ENCODE peak calls at places on chromosomes 3 and 15, in eight cellular contexts. O is stimulated activated CD4-positive, alpha-beta T cell treated with anti-CD3 and anti-CD28 coated beads, Interleukin-4, amount 100 ng/mL, for 1 hour; Y is NCI-H1694; Z is HTR-8/SVneo; U is stimulated activated CD8-positive, alpha-beta memory T cell treated with anti-CD3 and anti-CD28 coated beads, Interleukin-15, amount 100 ng/mL, for 1 hour; D is esophagus muscularis mucosa; R is A673; E is SK-N-DZ. S is an unnamed sample.

GRCh38 chr3:193711964-193712598 is 119.1 kb downstream of the OPA1 start:
- DNase-seq in R (no peak), O (no peak), D (peak), E (no peak), Y (no peak), Z (no peak), U (no peak), S (peak)

GRCh38 chr15:99181544-99181943 is 67.8 kb downstream of the TTC23 start:
- DNase-seq in U (no peak), Y (no peak), D (no peak), E (peak), O (no peak), R (peak), Z (no peak), S (peak)

GRCh38 chr3:197308591-197308990 is 10.2 kb upstream of the DLG1 start:
- DNase-seq in U (no peak), R (peak), E (no peak), Y (no peak), O (no peak), Z (no peak), D (peak), S (no peak)

GRCh38 chr3:78919021-78919755 is 848.6 kb downstream of the ROBO1 start:
- DNase-seq in Y (no peak), E (no peak), Z (peak), U (no peak), O (no peak), R (peak), D (no peak), S (peak)

GRCh38 chr3:196042673-196043072 is 39.2 kb downstream of the TFRC start:
- DNase-seq in U (no peak), D (no peak), O (no peak), R (no peak), Z (no peak), Y (no peak), E (no peak), S (no peak)

GRCh38 chr3:159856496-159857098 is 132.0 kb upstream of the IL12A start:
- DNase-seq in O (no peak), R (no peak), E (peak), Y (no peak), U (no peak), Z (no peak), D (no peak), S (peak)

GRCh38 chr15:33975023-33975565 is 6.8 kb downstream of the CHRM5 start:
- DNase-seq in Y (no peak), Z (no peak), R (no peak), E (no peak), O (no peak), D (no peak), U (no peak), S (no peak)

GRCh38 chr3:149657458-149657795 is 398 bp downstream of the WWTR1 start:
- DNase-seq in R (peak), Y (no peak), D (no peak), O (no peak), U (no peak), E (no peak), Z (peak), S (no peak)

GRCh38 chr3:22353126-22353525 is 602.1 kb upstream of the ZNF385D start:
- DNase-seq in U (no peak), Z (no peak), Y (no peak), R (no peak), O (no peak), E (no peak), D (no peak), S (no peak)

GRCh38 chr15:66066439-66066838 is 187.1 kb downstream of the MEGF11 start:
- DNase-seq in D (no peak), Z (no peak), Y (no peak), R (no peak), E (no peak), O (no peak), U (no peak), S (peak)

GRCh38 chr15:25850154-25851111 is 12.7 kb downstream of the ATP10A start:
- DNase-seq in D (peak), Y (no peak), R (peak), E (no peak), Z (no peak), U (no peak), O (peak), S (no peak)

GRCh38 chr3:114128231-114128630 is 50.6 kb downstream of the DRD3 start:
- DNase-seq in U (no peak), R (no peak), Y (no peak), O (no peak), E (peak), D (no peak), Z (no peak), S (no peak)

GRCh38 chr3:166752214-166752613 is 627.9 kb downstream of the ZBBX start:
- DNase-seq in E (no peak), U (no peak), O (no peak), Z (no peak), D (no peak), R (no peak), Y (no peak), S (no peak)

GRCh38 chr3:89221913-89222312 is 114.5 kb downstream of the EPHA3 start:
- DNase-seq in E (no peak), R (no peak), Y (no peak), U (no peak), D (no peak), Z (no peak), O (no peak), S (no peak)

GRCh38 chr15:78767331-78767951 is 43.8 kb downstream of the ADAMTS7 start:
- DNase-seq in R (no peak), U (no peak), D (no peak), Y (no peak), E (no peak), Z (no peak), O (no peak), S (peak)

GRCh38 chr3:13186416-13186815 is 113.2 kb upstream of the IQSEC1 start:
- DNase-seq in U (no peak), E (no peak), R (no peak), D (no peak), O (no peak), Z (no peak), Y (no peak), S (no peak)

GRCh38 chr3:118587037-118587741 is 447.5 kb downstream of the IGSF11 start:
- DNase-seq in O (no peak), Y (no peak), Z (no peak), D (no peak), E (no peak), R (no peak), U (no peak), S (no peak)

GRCh38 chr3:4768021-4768420 is 211.2 kb upstream of the BHLHE40 start:
- DNase-seq in U (no peak), O (no peak), R (no peak), D (no peak), E (no peak), Z (no peak), Y (no peak), S (no peak)

GRCh38 chr3:21533047-21533446 is 218.0 kb downstream of the ZNF385D start:
- DNase-seq in U (no peak), O (no peak), D (no peak), R (no peak), E (no peak), Z (no peak), Y (no peak), S (no peak)

GRCh38 chr3:169923189-169923588 is 11.8 kb downstream of the SAMD7 start:
- DNase-seq in E (no peak), R (no peak), Z (no peak), O (no peak), D (no peak), Y (no peak), U (no peak), S (peak)

GRCh38 chr15:29451201-29451781 is 181.7 kb upstream of the NSMCE3 start:
- DNase-seq in Y (no peak), Z (no peak), R (peak), O (no peak), U (no peak), D (no peak), E (peak), S (peak)

GRCh38 chr3:177300039-177300833 is 103.0 kb upstream of the TBL1XR1 start:
- DNase-seq in Y (no peak), D (no peak), U (no peak), Z (no peak), O (no peak), E (no peak), R (no peak), S (peak)

GRCh38 chr15:33013827-33014445 is 180.6 kb downstream of the FMN1 start:
- DNase-seq in R (peak), D (no peak), Z (peak), O (no peak), E (no peak), Y (no peak), U (no peak), S (no peak)

GRCh38 chr3:186307594-186307993 is 54.4 kb downstream of the DGKG start:
- DNase-seq in E (no peak), R (peak), D (no peak), Y (no peak), O (no peak), Z (peak), U (no peak), S (no peak)

GRCh38 chr15:26738996-26739395 is 33.9 kb downstream of the GABRB3 start:
- DNase-seq in Z (no peak), D (peak), O (no peak), R (no peak), Y (no peak), U (no peak), E (no peak), S (no peak)

GRCh38 chr3:101824691-101825090 is 24.6 kb upstream of the NFKBIZ start:
- DNase-seq in Y (no peak), D (no peak), U (no peak), O (no peak), Z (no peak), E (no peak), R (peak), S (no peak)

GRCh38 chr15:55260562-55261131 is 29.0 kb downstream of the RAB27A start:
- DNase-seq in U (no peak), Z (no peak), Y (no peak), D (no peak), O (no peak), E (no peak), R (no peak), S (no peak)

GRCh38 chr15:68693071-68693470 is 114.3 kb downstream of the CORO2B start:
- DNase-seq in U (no peak), Z (peak), O (no peak), D (no peak), Y (no peak), R (peak), E (no peak), S (peak)

GRCh38 chr3:159185443-159186050 is 383.7 kb downstream of the MFSD1 start:
- DNase-seq in D (no peak), Y (no peak), U (no peak), E (no peak), R (no peak), O (no peak), Z (no peak), S (no peak)

GRCh38 chr3:190912736-190913135 is 50.2 kb upstream of the GMNC start:
- DNase-seq in Y (no peak), U (no peak), R (no peak), O (no peak), Z (no peak), E (no peak), D (no peak), S (peak)

GRCh38 chr15:100934735-100935134 is 15.6 kb downstream of the LRRK1 start:
- DNase-seq in Z (no peak), D (no peak), O (no peak), E (no peak), U (no peak), R (no peak), Y (no peak), S (no peak)

GRCh38 chr3:31448035-31448881 is 84.5 kb upstream of the STT3B start:
- DNase-seq in Y (no peak), E (peak), D (no peak), O (peak), R (peak), Z (no peak), U (no peak), S (peak)